ENCODE peak calls at places on chromosomes 1 and 21, in seven cellular contexts. M is psoas muscle, Z is NCI-H2081 treated with DMSO at 0.1 percent for 48 hours, N is left cardiac atrium, X is HFF-Myc, C is HEK293T, W is NCI-H1436. O is an unnamed sample.

GRCh38 chr1:210143465-210144062 is 89.0 kb upstream of the SERTAD4 start:
- DNase-seq in N (peak), Z (peak), M (peak), X (peak), W (peak), C (peak), O (peak)

GRCh38 chr1:87512431-87512830 is 183.8 kb downstream of the LMO4 start:
- DNase-seq in C (no peak), N (no peak), W (no peak), M (no peak), Z (no peak), X (no peak), O (no peak)

GRCh38 chr1:101162736-101163405 is 73.9 kb upstream of the S1PR1 start:
- DNase-seq in Z (no peak), W (no peak), N (no peak), C (no peak), M (no peak), X (no peak), O (no peak)

GRCh38 chr1:218211241-218211640 is 73.9 kb upstream of the RRP15 start:
- DNase-seq in M (no peak), C (no peak), X (no peak), N (no peak), Z (no peak), W (no peak), O (no peak)

GRCh38 chr1:167492509-167492910 is 25.8 kb downstream of the CD247 start:
- DNase-seq in X (no peak), Z (no peak), W (no peak), N (no peak), C (no peak), M (no peak), O (no peak)

GRCh38 chr1:212690816-212691403 is 8.7 kb downstream of the BATF3 start:
- DNase-seq in W (no peak), X (no peak), N (no peak), Z (no peak), M (no peak), C (peak), O (no peak)

GRCh38 chr1:208601569-208601968 is 357.4 kb upstream of the PLXNA2 start:
- DNase-seq in W (no peak), Z (no peak), N (no peak), C (no peak), M (no peak), X (no peak), O (no peak)

GRCh38 chr1:68116643-68117235 is 66.3 kb upstream of the DIRAS3 start:
- DNase-seq in M (peak), C (peak), N (peak), X (no peak), Z (no peak), W (peak), O (peak)

GRCh38 chr1:20893931-20894330 is 106.8 kb upstream of the HP1BP3 start:
- DNase-seq in X (no peak), C (no peak), N (no peak), Z (no peak), W (no peak), M (no peak), O (no peak)

GRCh38 chr21:36744560-36745231 is 45.8 kb downstream of the SIM2 start:
- DNase-seq in X (no peak), N (no peak), C (no peak), Z (peak), W (no peak), M (no peak), O (no peak)

GRCh38 chr1:222084996-222085395 is 343.1 kb upstream of the DUSP10 start:
- DNase-seq in Z (no peak), N (no peak), X (no peak), W (no peak), C (no peak), M (no peak), O (no peak)

GRCh38 chr1:178614286-178614685 is 101.4 kb downstream of the TEX35 start:
- DNase-seq in Z (no peak), N (no peak), M (no peak), W (no peak), C (no peak), X (no peak), O (no peak)

GRCh38 chr1:150256549-150257341 is 829 bp upstream of the CA14 start:
- DNase-seq in C (peak), W (no peak), M (no peak), N (no peak), Z (no peak), X (no peak), O (peak)

GRCh38 chr1:1185101-1185765 is 11.6 kb downstream of the TTLL10 start:
- DNase-seq in M (peak), Z (no peak), N (peak), W (no peak), X (no peak), C (no peak), O (no peak)

GRCh38 chr1:36359911-36360310 is 25.8 kb downstream of the STK40 start:
- DNase-seq in Z (no peak), N (no peak), W (no peak), X (no peak), M (no peak), C (no peak), O (no peak)

GRCh38 chr1:111471012-111471411 is 2.8 kb upstream of the C1orf162 start:
- DNase-seq in C (no peak), M (peak), N (no peak), X (no peak), Z (no peak), W (no peak), O (no peak)

O was measured in HAP-1.